ENCODE peak calls at places on chromosome 19, in six cellular contexts. W, H, N, F, O and D are unnamed samples.

GRCh38 chr19:29715695-29716581 is 877 bp upstream of the C19orf12 start:
- DNase-seq in W (no peak), H (no peak), N (no peak), F (no peak), O (peak; percentile 53), D (no peak)

GRCh38 chr19:48108997-48109782 is 1.4 kb downstream of the PLA2G4C start:
- DNase-seq in W (no peak), H (no peak), N (no peak), F (no peak), O (no peak), D (no peak)

GRCh38 chr19:35959040-35959967 is 23.1 kb downstream of the LRFN3 start:
- DNase-seq in W (peak; percentile 36), H (peak; percentile 76), N (peak; percentile 83), F (no peak), O (no peak), D (no peak)

GRCh38 chr19:4327252-4327876 is 11.3 kb downstream of the STAP2 start:
- DNase-seq in W (peak; percentile 86), H (peak; percentile 57), N (peak; percentile 70), F (peak; percentile 43), O (peak; percentile 96), D (peak; percentile 83)

GRCh38 chr19:38287604-38288003 is 16.4 kb upstream of the C19orf33 start:
- DNase-seq in W (no peak), H (no peak), N (no peak), F (no peak), O (no peak), D (no peak)

GRCh38 chr19:8208119-8208709 is 956 bp upstream of the CERS4 start:
- DNase-seq in W (no peak), H (no peak), N (no peak), F (no peak), O (no peak), D (no peak)

GRCh38 chr19:19385900-19386339 is 19.6 kb upstream of the GATAD2A start:
- DNase-seq in W (no peak), H (peak; percentile 57), N (peak; percentile 48), F (no peak), O (peak; percentile 64), D (peak; percentile 72)

GRCh38 chr19:38736413-38737280 is 7.6 kb downstream of the CAPN12 start:
- DNase-seq in W (peak; percentile 79), H (peak; percentile 55), N (peak; percentile 61), F (peak; percentile 42), O (peak; percentile 78), D (peak; percentile 81)

GRCh38 chr19:14775855-14776254 is 2.5 kb downstream of the ADGRE2 start:
- DNase-seq in W (no peak), H (no peak), N (no peak), F (no peak), O (no peak), D (no peak)

GRCh38 chr19:3450796-3451411 is 29.4 kb downstream of the SMIM24 start:
- DNase-seq in W (no peak), H (no peak), N (no peak), F (peak; percentile 91), O (peak; percentile 94), D (no peak)

GRCh38 chr19:18496167-18496979 is 25.5 kb downstream of the ELL start:
- DNase-seq in W (no peak), H (no peak), N (peak; percentile 44), F (no peak), O (no peak), D (no peak)

GRCh38 chr19:42140125-42140754 is 8.0 kb upstream of the POU2F2 start:
- DNase-seq in W (peak; percentile 55), H (no peak), N (no peak), F (no peak), O (peak; percentile 62), D (peak; percentile 72)

GRCh38 chr19:1139126-1139525 is 34.9 kb downstream of the SBNO2 start:
- DNase-seq in W (no peak), H (no peak), N (no peak), F (no peak), O (no peak), D (no peak)

GRCh38 chr19:41691268-41691970 is 3.3 kb upstream of the CEACAM7 start:
- DNase-seq in W (peak; percentile 66), H (no peak), N (peak; percentile 8), F (peak; percentile 18), O (no peak), D (peak; percentile 28)

GRCh38 chr19:35224681-35225604 is 3.6 kb downstream of the FAM187B start:
- DNase-seq in W (no peak), H (no peak), N (no peak), F (no peak), O (peak; percentile 47), D (no peak)

GRCh38 chr19:50893047-50893737 is 18.0 kb downstream of the KLK4 start:
- DNase-seq in W (no peak), H (no peak), N (no peak), F (no peak), O (no peak), D (no peak)

GRCh38 chr19:48997972-48998371 is 4.3 kb downstream of the RUVBL2 start:
- DNase-seq in W (peak; percentile 63), H (peak; percentile 31), N (peak; percentile 43), F (peak; percentile 42), O (peak; percentile 62), D (no peak)

GRCh38 chr19:29609636-29610035 is 3.6 kb downstream of the POP4 start:
- DNase-seq in W (no peak), H (no peak), N (no peak), F (no peak), O (no peak), D (peak; percentile 10)

GRCh38 chr19:48556163-48556562 is 4.2 kb downstream of the SULT2B1 start:
- DNase-seq in W (no peak), H (no peak), N (no peak), F (peak; percentile 15), O (peak; percentile 75), D (no peak)

GRCh38 chr19:43316591-43317319 is 36.7 kb upstream of the CD177 start:
- DNase-seq in W (peak; percentile 87), H (no peak), N (no peak), F (peak; percentile 56), O (peak; percentile 20), D (no peak)

GRCh38 chr19:1066251-1066747 is 668 bp upstream of the ARHGAP45 start:
- DNase-seq in W (no peak), H (no peak), N (no peak), F (no peak), O (no peak), D (peak; percentile 54)

GRCh38 chr19:18419699-18420460 is 682 bp downstream of the SSBP4 start:
- DNase-seq in W (no peak), H (no peak), N (peak; percentile 40), F (peak; percentile 46), O (peak; percentile 58), D (peak; percentile 76)

GRCh38 chr19:10424011-10424637 is 3.8 kb downstream of the PDE4A start:
- DNase-seq in W (peak; percentile 90), H (peak; percentile 58), N (peak; percentile 56), F (peak; percentile 88), O (peak; percentile 85), D (peak; percentile 89)

GRCh38 chr19:51772977-51773376 is 12.0 kb downstream of the FPR2 start:
- DNase-seq in W (no peak), H (no peak), N (no peak), F (no peak), O (no peak), D (no peak)

GRCh38 chr19:55369651-55370304 is 485 bp downstream of the IL11 start:
- DNase-seq in W (peak; percentile 46), H (no peak), N (peak; percentile 16), F (no peak), O (no peak), D (no peak)

GRCh38 chr19:15331419-15332310 is 674 bp downstream of the BRD4 start:
- DNase-seq in W (peak; percentile 58), H (peak; percentile 59), N (peak; percentile 52), F (peak; percentile 60), O (peak; percentile 59), D (peak; percentile 75)

GRCh38 chr19:6539514-6539913 is 8.7 kb downstream of the TNFSF9 start:
- DNase-seq in W (no peak), H (no peak), N (no peak), F (no peak), O (no peak), D (no peak)

GRCh38 chr19:2422951-2423880 is 4.2 kb downstream of the TIMM13 start:
- DNase-seq in W (no peak), H (no peak), N (no peak), F (no peak), O (peak; percentile 66), D (no peak)

GRCh38 chr19:33032218-33032781 is 32.4 kb downstream of the RHPN2 start:
- DNase-seq in W (no peak), H (no peak), N (no peak), F (no peak), O (no peak), D (no peak)

GRCh38 chr19:4866595-4867424 is 657 bp downstream of the PLIN3 start:
- DNase-seq in W (no peak), H (peak; percentile 39), N (peak; percentile 37), F (no peak), O (peak; percentile 69), D (peak; percentile 83)

GRCh38 chr19:17766543-17767131 is 15.4 kb downstream of the FCHO1 start:
- DNase-seq in W (peak; percentile 81), H (peak; percentile 41), N (peak; percentile 26), F (peak; percentile 85), O (peak; percentile 91), D (peak; percentile 86)